ENCODE peak calls at places on chromosomes 1 and 21, in eight cellular contexts. V is activated CD4-positive, alpha-beta T cell treated with anti-CD3 and anti-CD28 coated beads, Interleukin-2, amount 50 U/mL, for 1 hour; M is choroid plexus epithelial cell; P is ovary; D is sciatic nerve; E is right cardiac atrium; G is esophagus squamous epithelium; W is tibial nerve. K is an unnamed sample.

GRCh38 chr1:101051688-101052638 is 26.4 kb upstream of the DPH5 start:
- DNase-seq in E (no peak), D (no peak), W (no peak), M (no peak), P (no peak), G (no peak), V (no peak), K (no peak)

GRCh38 chr1:8915446-8915845 is 30.2 kb upstream of the CA6 start:
- DNase-seq in G (no peak), M (no peak), P (no peak), V (no peak), D (no peak), E (no peak), W (no peak), K (no peak)

GRCh38 chr1:75614455-75615379 is 3.8 kb upstream of the SLC44A5 start:
- DNase-seq in W (no peak), G (no peak), E (peak), M (peak), D (peak), P (peak), V (no peak), K (peak)

GRCh38 chr1:228075801-228076271 is 6.7 kb upstream of the ARF1 start:
- DNase-seq in M (no peak), E (no peak), W (no peak), V (no peak), G (no peak), P (peak), D (peak), K (no peak)

GRCh38 chr1:29586991-29587745 is 350.8 kb downstream of the PTPRU start:
- DNase-seq in P (no peak), M (no peak), D (no peak), W (no peak), V (no peak), E (no peak), G (no peak), K (peak)

GRCh38 chr1:218785928-218786327 is 387.8 kb upstream of the LYPLAL1 start:
- DNase-seq in E (peak), M (peak), P (peak), W (peak), G (no peak), D (peak), V (no peak), K (peak)

GRCh38 chr1:201215531-201216357 is 25.1 kb downstream of the IGFN1 start:
- DNase-seq in G (no peak), W (no peak), V (no peak), D (peak), M (no peak), P (peak), E (no peak), K (no peak)

GRCh38 chr1:177913762-177914540 is 55.9 kb downstream of the SEC16B start:
- DNase-seq in V (no peak), E (no peak), M (peak), P (no peak), W (peak), D (no peak), G (no peak), K (peak)

GRCh38 chr1:95582191-95582590 is 348.2 kb downstream of the RWDD3 start:
- DNase-seq in E (no peak), M (no peak), W (no peak), P (no peak), D (no peak), V (no peak), G (no peak), K (no peak)

GRCh38 chr1:156692409-156692957 is 12.9 kb downstream of the CRABP2 start:
- DNase-seq in E (no peak), G (no peak), M (no peak), P (no peak), W (no peak), D (no peak), V (no peak), K (no peak)

GRCh38 chr21:28776251-28776650 is 216.4 kb downstream of the LTN1 start:
- DNase-seq in W (no peak), D (no peak), E (no peak), M (peak), P (no peak), V (no peak), G (no peak), K (peak)

GRCh38 chr1:69700770-69701169 is 133.0 kb downstream of the LRRC7 start:
- DNase-seq in E (no peak), P (no peak), V (no peak), M (peak), W (no peak), D (no peak), G (no peak), K (no peak)

GRCh38 chr1:230081751-230082150 is 14.7 kb downstream of the GALNT2 start:
- DNase-seq in V (no peak), M (no peak), P (no peak), G (no peak), E (no peak), W (no peak), D (no peak), K (no peak)

GRCh38 chr1:21239181-21239580 is 51.1 kb downstream of the ECE1 start:
- DNase-seq in W (no peak), V (no peak), D (no peak), M (no peak), P (no peak), E (no peak), G (no peak), K (no peak)

GRCh38 chr1:24351918-24352637 is 32.9 kb downstream of the GRHL3 start:
- DNase-seq in G (no peak), V (no peak), E (no peak), W (no peak), M (peak), P (no peak), D (no peak), K (peak)

GRCh38 chr21:34593423-34593822 is 21.5 kb downstream of the RCAN1 start:
- DNase-seq in E (no peak), M (no peak), D (no peak), P (no peak), V (no peak), G (no peak), W (no peak), K (no peak)

GRCh38 chr21:46128983-46129571 is 26.3 kb downstream of the FTCD start:
- DNase-seq in V (no peak), G (no peak), W (no peak), D (peak), P (peak), M (no peak), E (peak), K (no peak)

GRCh38 chr21:45618287-45618686 is 25.2 kb upstream of the PCBP3 start:
- DNase-seq in W (no peak), G (no peak), E (no peak), V (no peak), P (no peak), M (no peak), D (peak), K (no peak)

GRCh38 chr21:29105218-29105617 is 25.2 kb upstream of the MAP3K7CL start:
- DNase-seq in D (no peak), P (no peak), G (no peak), E (no peak), M (peak), W (no peak), V (no peak), K (no peak)

GRCh38 chr1:43121251-43121650 is 50.8 kb downstream of the EBNA1BP2 start:
- DNase-seq in E (no peak), M (no peak), W (no peak), P (no peak), V (no peak), D (no peak), G (no peak), K (no peak)

GRCh38 chr1:85200367-85200869 is 398 bp downstream of the SYDE2 start:
- DNase-seq in W (no peak), G (no peak), E (no peak), D (peak), P (no peak), M (no peak), V (peak), K (no peak)

GRCh38 chr21:25709684-25710265 is 24.9 kb downstream of the ATP5PF start:
- DNase-seq in W (no peak), V (no peak), D (no peak), P (no peak), M (no peak), G (no peak), E (no peak), K (no peak)

K was measured in AG08396.